ENCODE peak calls at places on chromosomes 4 and X, in six cellular contexts. B, N, X, S, P and W are unnamed samples.

GRCh38 chr4:137514401-137515116 is 17.7 kb downstream of the PCDH18 start:
- DNase-seq in B (no peak), N (no peak), X (no peak), S (no peak), P (no peak), W (no peak)

GRCh38 chr4:141999446-142000143 is 363.2 kb downstream of the IL15 start:
- DNase-seq in B (no peak), N (no peak), X (no peak), S (no peak), P (no peak), W (no peak)

GRCh38 chr4:148270600-148270999 is 171.6 kb downstream of the NR3C2 start:
- DNase-seq in B (no peak), N (no peak), X (no peak), S (no peak), P (no peak), W (no peak)

GRCh38 chrX:139738581-139738980 is 30.6 kb upstream of the MCF2 start:
- DNase-seq in B (no peak), N (no peak), X (no peak), S (no peak), P (no peak), W (no peak)

GRCh38 chr4:24024597-24024996 is 134.8 kb upstream of the PPARGC1A start:
- DNase-seq in B (peak), N (no peak), X (no peak), S (no peak), P (no peak), W (no peak)

GRCh38 chr4:3868146-3868840 is 102.1 kb downstream of the ADRA2C start:
- DNase-seq in B (no peak), N (no peak), X (no peak), S (no peak), P (no peak), W (no peak)

GRCh38 chrX:72216973-72217372 is 21.9 kb downstream of the ERCC6L start:
- DNase-seq in B (no peak), N (no peak), X (no peak), S (no peak), P (no peak), W (no peak)

GRCh38 chrX:15475021-15475420 is 18.1 kb downstream of the PIR start:
- DNase-seq in B (no peak), N (no peak), X (no peak), S (no peak), P (no peak), W (no peak)

GRCh38 chr4:95362906-95363578 is 185.7 kb downstream of the UNC5C start:
- DNase-seq in B (peak), N (no peak), X (no peak), S (no peak), P (peak), W (no peak)